ENCODE peak calls at places on chromosomes 5 and 9, in seven cellular contexts. N is GM12878; U is iPS-NIHi11; L is A549; W is amniotic stem cell; V is HEK293T; G is stimulated activated CD8-positive, alpha-beta memory T cell treated with anti-CD3 and anti-CD28 coated beads, Interleukin-12 subunit alpha, Interleukin-12 subunit beta, amount 100 ng/mL, for 4 hours. P is an unnamed sample.

GRCh38 chr5:127153031-127153430 is 79.7 kb upstream of the C5orf63 start:
- DNase-seq in N (no peak), U (no peak), L (no peak), W (no peak), V (no peak), G (no peak), P (no peak)

GRCh38 chr5:110262754-110263153 is 463.7 kb downstream of the TMEM232 start:
- DNase-seq in N (no peak), U (no peak), L (no peak), W (no peak), V (no peak), G (no peak), P (no peak)

GRCh38 chr9:114174876-114175771 is 19.8 kb downstream of the COL27A1 start:
- DNase-seq in N (no peak), U (no peak), L (no peak), W (peak), V (no peak), G (no peak), P (no peak)

GRCh38 chr5:143576721-143577484 is 173.4 kb upstream of the NR3C1 start:
- DNase-seq in N (no peak), U (no peak), L (no peak), W (peak), V (no peak), G (no peak), P (no peak)

GRCh38 chr5:168680395-168680794 is 101.2 kb upstream of the PANK3 start:
- DNase-seq in N (no peak), U (no peak), L (no peak), W (no peak), V (no peak), G (no peak), P (no peak)

GRCh38 chr9:70496244-70496643 is 81.8 kb upstream of the KLF9 start:
- DNase-seq in N (no peak), U (no peak), L (no peak), W (no peak), V (no peak), G (no peak), P (no peak)

GRCh38 chr5:90558344-90559192 is at the start of gene ADGRV1:
- DNase-seq in N (no peak), U (peak), L (peak), W (no peak), V (peak), G (no peak), P (peak)

GRCh38 chr9:12813960-12814876 is 39.4 kb downstream of the LURAP1L start:
- DNase-seq in N (no peak), U (peak), L (peak), W (peak), V (peak), G (no peak), P (peak)

GRCh38 chr5:89128930-89129625 is 246.1 kb upstream of the MEF2C start:
- DNase-seq in N (no peak), U (no peak), L (no peak), W (no peak), V (peak), G (no peak), P (no peak)

GRCh38 chr9:112115955-112116354 is 59.1 kb downstream of the SUSD1 start:
- DNase-seq in N (no peak), U (no peak), L (no peak), W (no peak), V (no peak), G (no peak), P (no peak)

GRCh38 chr9:7439355-7439978 is 360.1 kb downstream of the DMAC1 start:
- DNase-seq in N (no peak), U (no peak), L (no peak), W (no peak), V (no peak), G (no peak), P (no peak)

GRCh38 chr9:6272229-6272597 is 56.0 kb upstream of the TPD52L3 start:
- DNase-seq in N (no peak), U (no peak), L (peak), W (no peak), V (no peak), G (no peak), P (no peak)